ENCODE peak calls at places on chromosomes 11 and 22, in four cellular contexts. A is mucosa of descending colon, L is GM23338, B is RWPE2. E is an unnamed sample. For H3K4me1, the result is how much of the 10 kb centered on the place peaks cover.

GRCh38 chr11:112440518-112440917 is 179.9 kb upstream of the PLET1 start:
- DNase-seq in A (no peak), L (peak), B (no peak), E (peak)

GRCh38 chr11:16095756-16096155 is 260.6 kb downstream of the SOX6 start:
- DNase-seq in A (no peak), L (no peak), B (no peak), E (no peak)

GRCh38 chr22:29629382-29630179 is 26.1 kb downstream of the NF2 start:
- DNase-seq in A (no peak), L (no peak), B (no peak), E (no peak)

GRCh38 chr11:10125522-10126133 is 168.4 kb downstream of the SBF2 start:
- DNase-seq in A (no peak), L (no peak), B (no peak), E (no peak)

GRCh38 chr11:69463181-69463891 is 18.1 kb upstream of the LINC01488 start:
- DNase-seq in A (no peak), L (peak), B (no peak), E (peak)

GRCh38 chr22:50157976-50158375 is 12.6 kb upstream of the PANX2 start:
- DNase-seq in A (peak), L (no peak), B (peak), E (no peak)

GRCh38 chr11:61023086-61024035 is 51.9 kb downstream of the CD6 start:
- DNase-seq in A (no peak), L (no peak), B (no peak), E (no peak)

GRCh38 chr11:119277660-119278059 is 39.3 kb downstream of the MCAM start:
- DNase-seq in A (no peak), L (no peak), B (no peak), E (no peak)

GRCh38 chr11:84247931-84248330 is 961.8 kb upstream of the CCDC90B start:
- DNase-seq in A (no peak), L (no peak), B (no peak), E (no peak)

GRCh38 chr11:83721286-83721685 is 435.1 kb upstream of the CCDC90B start:
- DNase-seq in A (no peak), L (no peak), B (no peak), E (peak)

GRCh38 chr11:92946707-92947106 is 22.7 kb upstream of the MTNR1B start:
- DNase-seq in A (no peak), L (no peak), B (no peak), E (no peak)

GRCh38 chr22:20436309-20437252 is 1.0 kb downstream of the SCARF2 start:
- DNase-seq in A (peak), L (peak), B (peak), E (peak)

GRCh38 chr11:130006929-130007328 is 4.3 kb upstream of the PRDM10 start:
- DNase-seq in A (no peak), L (no peak), B (no peak), E (no peak)

GRCh38 chr11:127000291-127000968 is at the start of gene KIRREL3:
- DNase-seq in A (no peak), L (peak), B (no peak), E (peak)

GRCh38 chr11:84687433-84687832 is 939.7 kb downstream of the DLG2 start:
- DNase-seq in A (no peak), L (no peak), B (no peak), E (no peak)

GRCh38 chr11:83192846-83193245 is 666 bp upstream of the ANKRD42 start:
- DNase-seq in A (no peak), L (no peak), B (no peak), E (no peak)

GRCh38 chr11:92948116-92948515 is 21.3 kb upstream of the MTNR1B start:
- DNase-seq in A (no peak), L (no peak), B (no peak), E (no peak)

GRCh38 chr11:27444801-27445215 is 27.8 kb downstream of the LGR4 start:
- DNase-seq in A (no peak), L (peak), B (no peak), E (peak)

GRCh38 chr11:69075421-69076128 is 26.8 kb downstream of the TPCN2 start:
- DNase-seq in A (peak), L (no peak), B (no peak), E (no peak)

GRCh38 chr11:63687845-63688244 is 6.5 kb downstream of the RTN3 start:
- DNase-seq in A (no peak), L (no peak), B (no peak), E (no peak)

DNA sequence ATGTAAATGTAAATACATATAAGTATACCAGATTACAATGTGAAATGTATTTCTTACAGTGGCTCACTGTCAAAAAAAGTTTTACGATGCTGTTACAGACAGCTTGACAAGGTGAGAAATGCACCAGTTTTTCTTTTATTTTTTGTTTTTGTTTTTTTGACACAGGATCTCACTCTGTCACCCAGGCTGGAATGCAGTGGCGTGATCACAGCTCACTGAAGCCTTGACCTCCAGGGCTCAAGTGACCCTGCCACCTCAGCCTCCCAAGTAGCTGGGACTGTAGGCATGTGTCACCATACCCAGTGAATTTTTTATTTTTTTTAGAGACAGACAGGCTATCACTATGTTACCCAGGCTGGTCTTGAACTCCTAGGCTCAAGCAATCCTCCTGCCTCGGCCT is 9.2 kb downstream of the CCDC73 start:
- DNase-seq in A (no peak), L (no peak), B (no peak), E (no peak)
- H3K4me3 ChIP-seq in A (no peak), L (no peak), B (no peak), E (no peak)

GRCh38 chr11:94791216-94791889 is 23.2 kb downstream of the AMOTL1 start:
- DNase-seq in A (no peak), L (no peak), B (no peak), E (no peak)
- H3K4me1 ChIP-seq in A (under half), L (under half), B (half or more), E (under half)

DNA sequence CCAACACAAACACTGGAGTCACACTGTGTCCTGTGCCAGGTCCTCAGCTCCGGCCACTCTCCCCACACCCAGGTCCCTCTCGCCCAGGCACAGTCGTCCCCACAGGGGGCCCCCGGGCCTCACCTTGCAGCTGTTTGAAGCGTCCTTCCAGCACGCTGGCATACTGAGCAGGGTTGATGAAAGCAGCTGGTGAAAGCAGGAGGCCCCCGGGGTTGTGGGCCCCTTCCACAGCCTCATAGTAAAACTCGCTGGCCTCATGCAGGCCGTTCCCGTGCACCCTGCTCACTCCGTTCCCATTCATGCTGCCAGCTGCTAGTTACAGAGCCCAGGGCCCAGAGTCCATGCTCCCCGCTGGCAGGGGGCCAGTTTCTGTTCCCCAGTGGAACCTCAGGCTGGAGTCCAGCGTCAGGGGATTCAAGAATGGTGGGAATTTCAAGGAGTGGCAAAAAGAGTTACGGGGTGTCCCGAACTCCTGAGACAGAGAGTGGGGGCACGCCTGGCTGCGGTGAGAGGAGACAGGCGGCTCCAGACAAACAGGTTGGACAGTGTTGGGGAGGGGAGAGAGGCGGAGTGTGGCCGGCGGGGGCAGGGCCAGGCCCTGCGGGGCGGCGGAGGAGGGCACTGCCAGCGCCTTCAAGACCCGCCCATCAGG is 10.6 kb downstream of the SPTBN2 start:
- DNase-seq in A (peak), L (peak), B (no peak), E (no peak)
- H3K4me3 ChIP-seq in A (no peak), L (peak), B (no peak), E (no peak)

GRCh38 chr22:27214691-27215090 is 557.3 kb downstream of the MIAT start:
- DNase-seq in A (no peak), L (no peak), B (no peak), E (no peak)
- H3K4me1 ChIP-seq in A (under half), L (under half), B (under half), E (under half)

GRCh38 chr11:44568706-44569473 is 3.4 kb downstream of the CD82 start:
- DNase-seq in A (peak), L (no peak), B (peak), E (no peak)
- H3K4me3 ChIP-seq in A (no peak), L (no peak), B (no peak), E (no peak)

GRCh38 chr11:47495856-47496217 is 46.9 kb upstream of the RAPSN start:
- DNase-seq in A (no peak), L (no peak), B (no peak), E (no peak)
- H3K4me1 ChIP-seq in A (under half), L (under half), B (under half), E (under half)